ENCODE peak calls at places on chromosomes 16 and 17, in eight cellular contexts. W is AG04450, T is fibroblast of lung, V is stomach, R is esophagus squamous epithelium, I is A549, X is left ventricle myocardium inferior, K is mucosa of descending colon. S is an unnamed sample.
A peak's percentile ranks its signal among the peaks of the same experiment; 100 is the strongest.

GRCh38 chr17:75632863-75633483 is at the start of gene SMIM5:
- DNase-seq in W (peak; percentile 62), K (peak; percentile 87), V (peak; percentile 89), X (peak; percentile 87), T (peak; percentile 79), R (peak; percentile 25), I (peak; percentile 99), S (peak; percentile 73)

GRCh38 chr17:4998027-4998665 is 396 bp downstream of the KIF1C start:
- DNase-seq in X (peak; percentile 70), V (peak; percentile 58), K (peak; percentile 74), W (no peak), I (peak; percentile 36), T (peak; percentile 10), R (no peak), S (no peak)

GRCh38 chr17:82297804-82298537 is 19.4 kb downstream of the CD7 start:
- DNase-seq in T (peak; percentile 96), R (peak; percentile 89), I (peak; percentile 98), W (peak; percentile 74), K (peak; percentile 96), V (peak; percentile 92), X (peak; percentile 85), S (peak; percentile 98)

GRCh38 chr17:50468120-50469004 is at the start of gene CHAD:
- DNase-seq in X (no peak), V (no peak), W (no peak), K (peak; percentile 57), R (no peak), T (no peak), I (no peak), S (no peak)

GRCh38 chr17:79654350-79654959 is 43.6 kb upstream of the RBFOX3 start:
- DNase-seq in R (no peak), X (no peak), I (no peak), T (no peak), V (no peak), K (no peak), W (no peak), S (no peak)

GRCh38 chr17:63364387-63364786 is 81.7 kb downstream of the CYB561 start:
- DNase-seq in I (no peak), K (no peak), X (no peak), W (no peak), T (peak; percentile 83), R (no peak), V (no peak), S (no peak)

GRCh38 chr17:82596837-82597672 is 51.2 kb downstream of the WDR45B start:
- DNase-seq in I (no peak), T (no peak), V (no peak), X (no peak), W (no peak), R (no peak), K (peak; percentile 29), S (no peak)

GRCh38 chr16:46762583-46762982 is 14.4 kb upstream of the MYLK3 start:
- DNase-seq in K (no peak), R (no peak), T (no peak), X (no peak), W (no peak), I (no peak), V (no peak), S (no peak)

GRCh38 chr16:66346221-66346620 is 20.3 kb upstream of the CDH5 start:
- DNase-seq in X (no peak), R (no peak), T (no peak), V (no peak), K (no peak), W (no peak), I (no peak), S (no peak)

GRCh38 chr16:10923650-10924214 is 18.5 kb downstream of the DEXI start:
- DNase-seq in W (no peak), V (peak; percentile 75), X (peak; percentile 83), T (no peak), I (no peak), R (no peak), K (peak; percentile 51), S (no peak)

GRCh38 chr17:79749156-79749815 is 18.5 kb downstream of the ENPP7 start:
- DNase-seq in K (no peak), I (no peak), W (peak; percentile 33), R (no peak), T (peak; percentile 67), V (no peak), X (no peak), S (no peak)

GRCh38 chr16:84950906-84951305 is 60.4 kb downstream of the ZDHHC7 start:
- DNase-seq in X (no peak), W (no peak), K (no peak), V (no peak), I (peak; percentile 51), R (no peak), T (no peak), S (peak; percentile 23)

GRCh38 chr16:54699656-54700055 is 231.0 kb upstream of the IRX5 start:
- DNase-seq in V (no peak), X (no peak), T (no peak), I (no peak), W (no peak), K (no peak), R (no peak), S (no peak)

GRCh38 chr16:12518238-12519004 is 285.3 kb downstream of the CPPED1 start:
- DNase-seq in I (no peak), X (no peak), R (no peak), T (no peak), V (no peak), K (no peak), W (no peak), S (no peak)

GRCh38 chr16:24729967-24730815 is 740 bp downstream of the TNRC6A start:
- DNase-seq in W (no peak), X (peak; percentile 44), T (peak; percentile 39), I (peak; percentile 44), R (no peak), V (peak; percentile 33), K (peak; percentile 59), S (peak; percentile 34)

GRCh38 chr17:15981646-15982580 is 17.6 kb downstream of the ZSWIM7 start:
- DNase-seq in T (peak; percentile 53), V (no peak), R (no peak), K (no peak), X (no peak), W (no peak), I (no peak), S (no peak)

GRCh38 chr16:66146689-66147330 is 219.7 kb upstream of the CDH5 start:
- DNase-seq in X (no peak), I (no peak), V (no peak), T (peak; percentile 49), W (no peak), R (no peak), K (no peak), S (no peak)

GRCh38 chr16:70253291-70254094 is 1.8 kb upstream of the EXOSC6 start:
- DNase-seq in R (no peak), V (no peak), K (no peak), T (peak; percentile 47), X (no peak), W (no peak), I (peak; percentile 56), S (no peak)

GRCh38 chr17:79988163-79988971 is 47.3 kb downstream of the TBC1D16 start:
- DNase-seq in T (peak; percentile 92), V (peak; percentile 78), R (no peak), X (no peak), I (peak; percentile 65), K (peak; percentile 76), W (peak; percentile 55), S (no peak)

GRCh38 chr16:70709457-70709856 is 23.6 kb upstream of the MTSS2 start:
- DNase-seq in K (no peak), W (no peak), I (no peak), X (no peak), T (no peak), V (no peak), R (no peak), S (peak; percentile 10)

GRCh38 chr17:31308372-31308905 is 5.4 kb downstream of the EVI2B start:
- DNase-seq in T (no peak), I (no peak), W (no peak), K (no peak), R (no peak), X (no peak), V (no peak), S (no peak)

GRCh38 chr16:55672471-55672870 is 16.7 kb downstream of the SLC6A2 start:
- DNase-seq in R (no peak), V (no peak), T (peak; percentile 5), W (no peak), I (no peak), X (peak; percentile 44), K (no peak), S (no peak)

GRCh38 chr16:5505093-5505887 is 407.7 kb upstream of the EEF2KMT start:
- DNase-seq in K (no peak), R (no peak), X (no peak), V (no peak), W (no peak), I (no peak), T (no peak), S (no peak)

DNA sequence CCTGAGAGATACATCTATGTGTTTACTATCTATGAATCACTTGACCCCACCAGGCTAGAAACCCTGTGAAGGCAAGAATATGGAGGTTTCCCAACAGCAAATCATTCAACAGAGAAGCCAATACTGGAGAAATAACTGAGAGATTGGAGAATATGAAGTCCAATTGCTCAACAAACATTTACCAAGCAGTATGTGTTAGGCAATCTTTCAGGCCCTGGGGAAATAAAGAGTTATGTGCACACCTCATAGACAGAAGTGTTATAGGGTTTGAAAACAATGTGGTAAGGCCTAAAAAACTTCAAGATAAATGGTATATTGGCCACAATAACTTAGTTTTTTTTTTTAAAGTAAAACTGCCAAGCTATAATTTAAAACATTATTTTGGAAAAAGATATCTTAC is 1245.8 kb downstream of the CDH11 start:
- DNase-seq in R (no peak), V (no peak), T (peak; percentile 0), K (no peak), W (no peak), X (no peak), I (no peak), S (no peak)
- H3K9me3 ChIP-seq in R (no peaks in the 10 kb centered on the region), V (no peaks in the 10 kb centered on the region), T (no peaks in the 10 kb centered on the region), K (no peaks in the 10 kb centered on the region), W (no peaks in the 10 kb centered on the region), X (no peaks in the 10 kb centered on the region), I (no peaks in the 10 kb centered on the region), S (no peaks in the 10 kb centered on the region)

GRCh38 chr16:73483076-73483791 is 435.3 kb upstream of the ZFHX3 start:
- DNase-seq in I (no peak), K (no peak), V (no peak), X (no peak), T (no peak), W (no peak), R (no peak), S (no peak)

GRCh38 chr16:73480381-73480780 is 432.5 kb upstream of the ZFHX3 start:
- DNase-seq in V (no peak), R (no peak), I (no peak), T (no peak), K (no peak), X (no peak), W (no peak), S (no peak)

GRCh38 chr16:73483934-73484712 is 436.2 kb upstream of the ZFHX3 start:
- DNase-seq in I (no peak), V (no peak), T (no peak), W (no peak), K (no peak), X (no peak), R (no peak), S (no peak)
- TF ChIP-seq CTCF in I (no peak), V (no peak), T (no peak), W (no peak), K (no peak), X (no peak), R (no peak), S (no peak)

GRCh38 chr17:22692801-22693171 is 1000.5 kb downstream of the KCNJ18 start:
- DNase-seq in V (no peak), T (no peak), K (no peak), R (no peak), X (no peak), W (no peak), I (no peak), S (no peak)
- H3K9me3 ChIP-seq in V (peaks cover 44% of the 10 kb centered on the region), T (no peaks in the 10 kb centered on the region), K (peaks cover 68% of the 10 kb centered on the region), R (no peaks in the 10 kb centered on the region), X (peaks cover 13% of the 10 kb centered on the region), W (peaks cover 38% of the 10 kb centered on the region), I (peaks cover 13% of the 10 kb centered on the region), S (no peaks in the 10 kb centered on the region)

GRCh38 chr16:68995011-68995504 is 110.4 kb upstream of the HAS3 start:
- DNase-seq in R (no peak), X (no peak), T (peak; percentile 26), I (peak; percentile 55), V (no peak), K (no peak), W (no peak), S (no peak)
- TF ChIP-seq CTCF in R (peak; percentile 65), X (peak; percentile 36), T (peak; percentile 13), I (peak; percentile 62), V (no peak), K (no peak), W (peak; percentile 46), S (no peak)

S was measured in CD8-positive, alpha-beta T cell.